ENCODE peak calls at places on chromosomes 6 and 20, in nine cellular contexts. S is cerebellar cortex; N is left colon; G is hypothalamus; A is sigmoid colon; Q is activated gamma-delta T cell treated with anti-CD3 and anti-CD28 coated beads, Interleukin-2, amount 50 U/mL, for 16 hours; H is cardiac fibroblast; K is activated CD4-positive, alpha-beta T cell treated with anti-CD3 and anti-CD28 coated beads, Interleukin-2, amount 10 ng/mL, durations not matched to agents 7 days and 5 days; F is GM23338. M is an unnamed sample.

GRCh38 chr6:53067799-53068442 is 2.7 kb downstream of the FBXO9 start:
- DNase-seq in S (no peak), A (no peak), H (no peak), N (no peak), G (no peak), K (no peak), Q (no peak), F (no peak), M (no peak)

GRCh38 chr20:38125157-38126056 is 39.7 kb downstream of the TGM2 start:
- DNase-seq in A (peak; percentile 79), Q (no peak), K (no peak), G (no peak), S (no peak), N (peak; percentile 73), H (peak; percentile 84), F (no peak), M (peak; percentile 95)

GRCh38 chr6:132933085-132933484 is 118.7 kb downstream of the RPS12 start:
- DNase-seq in Q (no peak), A (no peak), S (no peak), F (peak; percentile 4), G (no peak), N (no peak), H (peak; percentile 20), K (no peak), M (no peak)

GRCh38 chr6:125188037-125188436 is 34.5 kb downstream of the TPD52L1 start:
- DNase-seq in S (peak; percentile 26), Q (no peak), H (peak; percentile 73), A (no peak), N (no peak), G (no peak), K (no peak), F (no peak), M (no peak)

GRCh38 chr6:92706976-92707375 is 712.4 kb downstream of the EPHA7 start:
- DNase-seq in H (no peak), Q (no peak), A (no peak), N (no peak), F (no peak), G (no peak), S (no peak), K (no peak), M (no peak)

GRCh38 chr6:148822819-148823218 is 76.0 kb downstream of the UST start:
- DNase-seq in H (no peak), Q (no peak), N (no peak), S (no peak), A (no peak), K (no peak), G (no peak), F (no peak), M (no peak)

GRCh38 chr6:42250509-42250908 is 32.8 kb upstream of the MRPS10 start:
- DNase-seq in K (no peak), A (no peak), G (no peak), F (no peak), Q (no peak), H (no peak), N (no peak), S (no peak), M (no peak)

GRCh38 chr20:62623488-62624324 is 18.6 kb upstream of the SLCO4A1 start:
- DNase-seq in K (peak; percentile 92), A (peak; percentile 97), F (peak; percentile 91), H (peak; percentile 77), S (peak; percentile 46), Q (peak; percentile 70), N (peak; percentile 97), G (peak; percentile 9), M (peak; percentile 99)

GRCh38 chr20:20195011-20195705 is 142.8 kb downstream of the CFAP61 start:
- DNase-seq in S (peak; percentile 88), H (no peak), K (no peak), Q (no peak), F (no peak), N (no peak), G (no peak), A (no peak), M (no peak)

GRCh38 chr20:59939052-59939878 is 840 bp downstream of the PPP1R3D start:
- DNase-seq in K (no peak), S (no peak), A (peak; percentile 72), Q (no peak), H (no peak), G (no peak), N (peak; percentile 47), F (peak; percentile 69), M (no peak)

GRCh38 chr6:156832166-156832743 is 55.1 kb downstream of the ARID1B start:
- DNase-seq in F (no peak), K (no peak), S (peak; percentile 64), G (no peak), N (no peak), Q (no peak), H (peak; percentile 75), A (no peak), M (no peak)

M was measured in stomach.